ENCODE peak calls at places on chromosomes 6 and 20, in ten cellular contexts. X, J, F, S, Y, O, B, M, A and R are unnamed samples.

GRCh38 chr6:108655840-108656650 is 95.3 kb downstream of the FOXO3 start:
- DNase-seq in X (peak; percentile 53), J (no peak), F (no peak), S (no peak), Y (no peak), O (no peak), B (no peak), M (no peak), A (no peak), R (no peak)

GRCh38 chr6:26295691-26296555 is 69.1 kb upstream of the BTN3A2 start:
- DNase-seq in X (no peak), J (peak; percentile 65), F (peak; percentile 83), S (no peak), Y (no peak), O (no peak), B (no peak), M (no peak), A (no peak), R (no peak)

GRCh38 chr6:41646026-41646795 is 7.9 kb downstream of the MDFI start:
- DNase-seq in X (no peak), J (no peak), F (no peak), S (no peak), Y (no peak), O (no peak), B (no peak), M (no peak), A (no peak), R (no peak)

GRCh38 chr20:4455301-4455701 is 266.4 kb upstream of the PRND start:
- DNase-seq in X (no peak), J (no peak), F (no peak), S (no peak), Y (no peak), O (no peak), B (no peak), M (no peak), A (no peak), R (no peak)

GRCh38 chr6:15400572-15401004 is 154.7 kb downstream of the JARID2 start:
- DNase-seq in X (peak; percentile 69), J (peak; percentile 81), F (no peak), S (peak; percentile 51), Y (no peak), O (peak; percentile 28), B (no peak), M (peak; percentile 71), A (no peak), R (peak; percentile 82)

GRCh38 chr6:379367-380181 is 12.0 kb upstream of the IRF4 start:
- DNase-seq in X (no peak), J (no peak), F (no peak), S (no peak), Y (no peak), O (no peak), B (no peak), M (no peak), A (peak; percentile 62), R (no peak)

GRCh38 chr6:32188381-32189081 is 1.5 kb downstream of the PBX2 start:
- DNase-seq in X (no peak), J (no peak), F (no peak), S (no peak), Y (no peak), O (no peak), B (no peak), M (no peak), A (no peak), R (no peak)

GRCh38 chr6:111685058-111685457 is 79.4 kb upstream of the TRAF3IP2 start:
- DNase-seq in X (no peak), J (no peak), F (no peak), S (no peak), Y (no peak), O (no peak), B (no peak), M (no peak), A (no peak), R (no peak)

GRCh38 chr6:168060521-168060931 is 18.5 kb downstream of the FRMD1 start:
- DNase-seq in X (peak; percentile 67), J (peak; percentile 77), F (no peak), S (peak; percentile 51), Y (no peak), O (no peak), B (no peak), M (peak; percentile 44), A (no peak), R (no peak)

GRCh38 chr6:48389146-48390043 is 278.4 kb upstream of the PTCHD4 start:
- DNase-seq in X (no peak), J (no peak), F (no peak), S (no peak), Y (no peak), O (no peak), B (no peak), M (no peak), A (no peak), R (peak; percentile 84)

GRCh38 chr6:46816626-46817025 is 23.4 kb downstream of the MEP1A start:
- DNase-seq in X (no peak), J (no peak), F (no peak), S (no peak), Y (no peak), O (no peak), B (no peak), M (no peak), A (no peak), R (no peak)

GRCh38 chr20:50050660-50051308 is 62.2 kb downstream of the UBE2V1 start:
- DNase-seq in X (no peak), J (no peak), F (no peak), S (no peak), Y (no peak), O (no peak), B (no peak), M (no peak), A (no peak), R (no peak)

GRCh38 chr6:9126845-9127560 is 691.7 kb upstream of the SLC35B3 start:
- DNase-seq in X (no peak), J (no peak), F (peak; percentile 94), S (no peak), Y (no peak), O (no peak), B (no peak), M (no peak), A (no peak), R (peak; percentile 22)

GRCh38 chr6:25257686-25258348 is 21.4 kb upstream of the CARMIL1 start:
- DNase-seq in X (no peak), J (no peak), F (no peak), S (no peak), Y (no peak), O (no peak), B (no peak), M (no peak), A (no peak), R (no peak)